ENCODE peak calls at places on chromosomes 12 and 14, in ten cellular contexts. X is heart left ventricle, G is ovary, V is WERI-Rb-1, J is Peyer's patch, A is Panc1, S is BE2C, W is upper lobe of right lung, N is pancreas, D is transverse colon. T is an unnamed sample.

GRCh38 chr12:131621701-131622421 is 89.0 kb upstream of the SFSWAP start:
- DNase-seq in X (no peak), G (no peak), V (no peak), J (no peak), A (no peak), S (no peak), W (no peak), N (no peak), D (no peak), T (peak; percentile 77)

GRCh38 chr12:90653051-90653450 is 301.9 kb downstream of the CCER1 start:
- DNase-seq in X (no peak), G (no peak), V (no peak), J (no peak), A (no peak), S (no peak), W (no peak), N (no peak), D (no peak), T (no peak)

GRCh38 chr14:85085981-85086380 is 444.0 kb upstream of the FLRT2 start:
- DNase-seq in X (no peak), G (no peak), V (no peak), J (no peak), A (no peak), S (no peak), W (no peak), N (no peak), D (no peak), T (no peak)

GRCh38 chr12:105109465-105110212 is 2.1 kb downstream of the WASHC4 start:
- DNase-seq in X (no peak), G (no peak), V (no peak), J (peak; percentile 61), A (no peak), S (no peak), W (no peak), N (no peak), D (no peak), T (no peak)

GRCh38 chr12:28939427-28939826 is 209.7 kb upstream of the FAR2 start:
- DNase-seq in X (no peak), G (no peak), V (no peak), J (no peak), A (no peak), S (no peak), W (no peak), N (no peak), D (no peak), T (no peak)

GRCh38 chr14:63787995-63788946 is 60.4 kb upstream of the SGPP1 start:
- DNase-seq in X (no peak), G (no peak), V (no peak), J (no peak), A (no peak), S (peak; percentile 47), W (no peak), N (no peak), D (no peak), T (peak; percentile 32)

GRCh38 chr14:64706552-64707193 is 2.4 kb downstream of the PLEKHG3 start:
- DNase-seq in X (peak; percentile 73), G (peak; percentile 44), V (no peak), J (peak; percentile 44), A (no peak), S (peak; percentile 11), W (no peak), N (no peak), D (no peak), T (peak; percentile 84)

GRCh38 chr12:102050660-102051430 is 10.9 kb downstream of the WASHC3 start:
- DNase-seq in X (no peak), G (no peak), V (no peak), J (no peak), A (no peak), S (no peak), W (no peak), N (no peak), D (no peak), T (no peak)

GRCh38 chr14:98138666-98139065 is 1133.3 kb downstream of the BCL11B start:
- DNase-seq in X (no peak), G (no peak), V (peak; percentile 23), J (peak; percentile 57), A (no peak), S (peak; percentile 18), W (no peak), N (no peak), D (peak; percentile 10), T (peak; percentile 27)

GRCh38 chr14:103628221-103628683 is 759 bp upstream of the KLC1 start:
- DNase-seq in X (peak; percentile 67), G (peak; percentile 77), V (peak; percentile 36), J (peak; percentile 89), A (no peak), S (peak; percentile 66), W (peak; percentile 90), N (peak; percentile 65), D (peak; percentile 85), T (peak; percentile 89)

GRCh38 chr12:112800183-112800582 is 8.6 kb downstream of the RPH3A start:
- DNase-seq in X (no peak), G (no peak), V (no peak), J (no peak), A (no peak), S (peak; percentile 33), W (no peak), N (no peak), D (no peak), T (no peak)

GRCh38 chr12:3218150-3218845 is 141.1 kb downstream of the TSPAN9 start:
- DNase-seq in X (peak; percentile 75), G (peak; percentile 90), V (peak; percentile 57), J (peak; percentile 71), A (no peak), S (peak; percentile 85), W (no peak), N (peak; percentile 38), D (peak; percentile 45), T (peak; percentile 58)

GRCh38 chr14:29821665-29822429 is 105.8 kb downstream of the PRKD1 start:
- DNase-seq in X (no peak), G (no peak), V (no peak), J (no peak), A (no peak), S (no peak), W (no peak), N (no peak), D (no peak), T (no peak)

DNA sequence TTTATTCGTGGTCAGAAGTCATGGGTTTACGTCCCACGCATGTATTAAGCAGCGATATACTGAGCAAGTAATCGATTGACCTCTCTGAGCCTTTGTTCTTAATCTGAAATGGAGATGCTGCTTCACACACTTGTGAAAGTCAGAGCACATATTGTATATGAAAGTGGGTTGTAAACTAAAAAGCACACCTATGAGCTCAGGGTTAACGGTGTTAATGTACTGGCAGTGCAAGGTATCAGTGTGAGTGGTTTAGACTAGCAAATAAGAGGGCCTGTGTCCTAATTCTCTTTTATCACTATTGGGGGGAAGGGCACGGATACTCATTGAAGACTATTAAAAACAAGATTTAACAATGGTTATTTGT is 676 bp downstream of the MRPL42 start:
- DNase-seq in X (no peak), G (no peak), V (no peak), J (no peak), A (no peak), S (no peak), W (no peak), N (no peak), D (no peak), T (no peak)
- H3K4me3 ChIP-seq in X (peak overlapping the region; percentile 93), G (peak overlapping the region; percentile 84), V (peak overlapping the region; percentile 91), J (peak overlapping the region; percentile 84), A (peak overlapping the region; percentile 96), S (peak overlapping the region; percentile 87), W (peak overlapping the region; percentile 76), N (peak overlapping the region; percentile 82), D (peak overlapping the region; percentile 69), T (peak overlapping the region; percentile 63)

GRCh38 chr12:45246202-45246601 is 30.3 kb downstream of the ANO6 start:
- DNase-seq in X (no peak), G (no peak), V (no peak), J (no peak), A (no peak), S (no peak), W (no peak), N (no peak), D (no peak), T (no peak)

GRCh38 chr12:45247589-45247988 is 31.7 kb downstream of the ANO6 start:
- DNase-seq in X (no peak), G (no peak), V (no peak), J (no peak), A (no peak), S (no peak), W (no peak), N (no peak), D (no peak), T (no peak)

GRCh38 chr12:45243963-45244362 is 28.1 kb downstream of the ANO6 start:
- DNase-seq in X (no peak), G (no peak), V (no peak), J (no peak), A (no peak), S (no peak), W (no peak), N (no peak), D (no peak), T (no peak)

GRCh38 chr12:45244561-45245348 is 28.9 kb downstream of the ANO6 start:
- DNase-seq in X (no peak), G (no peak), V (no peak), J (no peak), A (no peak), S (no peak), W (no peak), N (no peak), D (no peak), T (no peak)

GRCh38 chr12:45242180-45242579 is 26.3 kb downstream of the ANO6 start:
- DNase-seq in X (no peak), G (no peak), V (no peak), J (no peak), A (no peak), S (no peak), W (no peak), N (peak; percentile 10), D (no peak), T (no peak)
- H3K27me3 ChIP-seq in X (no peaks in the 10 kb centered on the region), G (no peaks in the 10 kb centered on the region), V (no peaks in the 10 kb centered on the region), J (no peaks in the 10 kb centered on the region), A (no peaks in the 10 kb centered on the region), S (no peaks in the 10 kb centered on the region), W (no peaks in the 10 kb centered on the region), N (no peaks in the 10 kb centered on the region), D (no peaks in the 10 kb centered on the region), T (no peaks in the 10 kb centered on the region)

DNA sequence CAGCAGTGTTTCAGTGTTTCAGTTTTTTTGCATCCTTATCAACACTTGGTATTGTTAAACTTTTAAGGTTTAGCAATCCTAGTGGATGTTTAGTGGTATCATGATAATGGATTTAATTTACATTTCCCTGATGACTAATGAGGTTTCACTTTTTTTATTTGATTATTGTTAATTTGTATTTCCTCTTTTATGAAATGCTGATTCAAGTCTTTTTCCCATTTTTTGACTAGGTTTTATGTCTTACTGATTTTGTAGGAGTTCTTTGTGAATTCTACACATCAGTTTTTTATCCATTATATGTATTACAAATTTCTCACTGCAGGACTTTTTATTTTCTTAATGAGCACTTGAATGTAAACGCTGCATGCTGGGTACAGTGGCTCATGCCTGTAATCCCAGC is 23.8 kb downstream of the YLPM1 start:
- DNase-seq in X (no peak), G (no peak), V (no peak), J (no peak), A (no peak), S (no peak), W (no peak), N (no peak), D (no peak), T (no peak)
- H3K36me3 ChIP-seq in X (no peaks in the 10 kb centered on the region), G (no peaks in the 10 kb centered on the region), V (peaks cover 64% of the 10 kb centered on the region), J (no peaks in the 10 kb centered on the region), A (peaks cover 14% of the 10 kb centered on the region), S (peaks cover 56% of the 10 kb centered on the region), W (peaks cover 50% of the 10 kb centered on the region), N (no peaks in the 10 kb centered on the region), D (no peaks in the 10 kb centered on the region), T (peaks cover 8% of the 10 kb centered on the region)

DNA sequence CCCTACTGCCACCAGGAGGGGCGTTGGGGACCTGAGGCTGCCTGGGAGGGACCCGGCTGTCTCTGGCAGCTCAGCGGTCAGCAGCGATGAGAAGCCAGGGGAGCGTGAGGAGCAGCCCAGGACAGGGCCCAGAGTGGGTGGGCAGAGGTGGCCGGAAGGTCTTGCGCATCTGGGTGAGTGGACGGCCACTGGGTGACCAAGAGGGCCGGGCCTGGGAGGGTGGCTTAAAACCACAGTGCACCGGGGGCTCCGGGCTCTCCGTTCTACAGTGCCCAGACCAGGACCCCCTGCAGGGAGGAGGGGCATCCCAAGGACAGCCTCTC is 10.0 kb downstream of the INF2 start:
- DNase-seq in X (no peak), G (no peak), V (no peak), J (no peak), A (no peak), S (no peak), W (no peak), N (no peak), D (no peak), T (no peak)
- H3K4me3 ChIP-seq in X (peak overlapping the region; percentile 45), G (no peak overlapping the region), V (no peak overlapping the region), J (no peak overlapping the region), A (no peak overlapping the region), S (no peak overlapping the region), W (peak overlapping the region; percentile 8), N (no peak overlapping the region), D (no peak overlapping the region), T (no peak overlapping the region)

T was measured in H7.